ENCODE peak calls at places on chromosome 22, in six cellular contexts. One of them, this sample, is unnamed.
A peak's percentile ranks its signal among the peaks of the same experiment; 100 is the strongest.

GRCh38 chr22:29216011-29216872 is 10.5 kb downstream of the EMID1 start:
- DNase-seq in aorta: peak; percentile 36
- DNase-seq in ascending aorta: peak; percentile 45
- DNase-seq in body of pancreas: no peak
- DNase-seq in cardiac muscle cell: no peak
- DNase-seq in A549: no peak
- DNase-seq in this sample: no peak

GRCh38 chr22:42820075-42820763 is 36.9 kb downstream of the ARFGAP3 start:
- DNase-seq in aorta: no peak
- DNase-seq in ascending aorta: peak; percentile 27
- DNase-seq in body of pancreas: no peak
- DNase-seq in cardiac muscle cell: peak; percentile 32
- DNase-seq in A549: no peak
- DNase-seq in this sample: peak; percentile 43

GRCh38 chr22:42439021-42439420 is 6.8 kb upstream of the NFAM1 start:
- DNase-seq in aorta: no peak
- DNase-seq in ascending aorta: no peak
- DNase-seq in body of pancreas: no peak
- DNase-seq in cardiac muscle cell: no peak
- DNase-seq in A549: no peak
- DNase-seq in this sample: peak; percentile 57

GRCh38 chr22:44975444-44976262 is 34.2 kb downstream of the PHF21B start:
- DNase-seq in aorta: peak; percentile 73
- DNase-seq in ascending aorta: no peak
- DNase-seq in body of pancreas: peak; percentile 51
- DNase-seq in cardiac muscle cell: peak; percentile 88
- DNase-seq in A549: peak; percentile 74
- DNase-seq in this sample: peak; percentile 91

GRCh38 chr22:19115628-19116027 is 6.6 kb downstream of the DGCR2 start:
- DNase-seq in aorta: no peak
- DNase-seq in ascending aorta: no peak
- DNase-seq in body of pancreas: peak; percentile 11
- DNase-seq in cardiac muscle cell: no peak
- DNase-seq in A549: no peak
- DNase-seq in this sample: no peak

GRCh38 chr22:23147632-23148387 is 2.5 kb downstream of the RAB36 start:
- DNase-seq in aorta: no peak
- DNase-seq in ascending aorta: no peak
- DNase-seq in body of pancreas: peak; percentile 50
- DNase-seq in cardiac muscle cell: peak; percentile 92
- DNase-seq in A549: no peak
- DNase-seq in this sample: no peak

GRCh38 chr22:44928711-44929347 is 81.0 kb downstream of the PHF21B start:
- DNase-seq in aorta: peak; percentile 28
- DNase-seq in ascending aorta: no peak
- DNase-seq in body of pancreas: no peak
- DNase-seq in cardiac muscle cell: no peak
- DNase-seq in A549: no peak
- DNase-seq in this sample: no peak

GRCh38 chr22:28186641-28187040 is 267.6 kb upstream of the PITPNB start:
- DNase-seq in aorta: no peak
- DNase-seq in ascending aorta: no peak
- DNase-seq in body of pancreas: no peak
- DNase-seq in cardiac muscle cell: no peak
- DNase-seq in A549: no peak
- DNase-seq in this sample: no peak

GRCh38 chr22:20044495-20045151 is 23.7 kb downstream of the TANGO2 start:
- DNase-seq in aorta: no peak
- DNase-seq in ascending aorta: no peak
- DNase-seq in body of pancreas: no peak
- DNase-seq in cardiac muscle cell: no peak
- DNase-seq in A549: no peak
- DNase-seq in this sample: no peak

GRCh38 chr22:20354238-20354975 is 34.5 kb upstream of the DGCR6L start:
- DNase-seq in aorta: no peak
- DNase-seq in ascending aorta: no peak
- DNase-seq in body of pancreas: no peak
- DNase-seq in cardiac muscle cell: no peak
- DNase-seq in A549: no peak
- DNase-seq in this sample: no peak

GRCh38 chr22:26589367-26589844 is 526 bp downstream of the TPST2 start:
- DNase-seq in aorta: peak; percentile 59
- DNase-seq in ascending aorta: peak; percentile 71
- DNase-seq in body of pancreas: peak; percentile 56
- DNase-seq in cardiac muscle cell: peak; percentile 24
- DNase-seq in A549: peak; percentile 20
- DNase-seq in this sample: peak; percentile 18

GRCh38 chr22:21657361-21658118 is 8.3 kb upstream of the PPIL2 start:
- DNase-seq in aorta: peak; percentile 75
- DNase-seq in ascending aorta: peak; percentile 79
- DNase-seq in body of pancreas: peak; percentile 86
- DNase-seq in cardiac muscle cell: peak; percentile 15
- DNase-seq in A549: peak; percentile 52
- DNase-seq in this sample: peak; percentile 85

GRCh38 chr22:17772249-17772962 is 1.9 kb downstream of the BID start:
- DNase-seq in aorta: no peak
- DNase-seq in ascending aorta: no peak
- DNase-seq in body of pancreas: peak; percentile 12
- DNase-seq in cardiac muscle cell: no peak
- DNase-seq in A549: no peak
- DNase-seq in this sample: no peak

GRCh38 chr22:22355233-22355834 is 110.7 kb downstream of the VPREB1 start:
- DNase-seq in aorta: no peak
- DNase-seq in ascending aorta: no peak
- DNase-seq in body of pancreas: no peak
- DNase-seq in cardiac muscle cell: no peak
- DNase-seq in A549: no peak
- DNase-seq in this sample: no peak

GRCh38 chr22:42286205-42286604 is 15.8 kb upstream of the TCF20 start:
- DNase-seq in aorta: no peak
- DNase-seq in ascending aorta: no peak
- DNase-seq in body of pancreas: no peak
- DNase-seq in cardiac muscle cell: no peak
- DNase-seq in A549: no peak
- DNase-seq in this sample: no peak

GRCh38 chr22:21754523-21755128 is 19.0 kb upstream of the YPEL1 start:
- DNase-seq in aorta: peak; percentile 52
- DNase-seq in ascending aorta: no peak
- DNase-seq in body of pancreas: no peak
- DNase-seq in cardiac muscle cell: peak; percentile 58
- DNase-seq in A549: no peak
- DNase-seq in this sample: no peak

GRCh38 chr22:43376765-43377485 is 33.8 kb upstream of the SCUBE1 start:
- DNase-seq in aorta: no peak
- DNase-seq in ascending aorta: no peak
- DNase-seq in body of pancreas: peak; percentile 51
- DNase-seq in cardiac muscle cell: peak; percentile 25
- DNase-seq in A549: no peak
- DNase-seq in this sample: no peak

GRCh38 chr22:20155330-20156041 is 4.6 kb upstream of the CCDC188 start:
- DNase-seq in aorta: no peak
- DNase-seq in ascending aorta: no peak
- DNase-seq in body of pancreas: peak; percentile 38
- DNase-seq in cardiac muscle cell: peak; percentile 24
- DNase-seq in A549: no peak
- DNase-seq in this sample: peak; percentile 28

GRCh38 chr22:22855617-22856308 is 31.9 kb upstream of the IGLL5 start:
- DNase-seq in aorta: no peak
- DNase-seq in ascending aorta: no peak
- DNase-seq in body of pancreas: no peak
- DNase-seq in cardiac muscle cell: peak; percentile 13
- DNase-seq in A549: no peak
- DNase-seq in this sample: peak; percentile 45

GRCh38 chr22:22849640-22850610 is 37.7 kb upstream of the IGLL5 start:
- DNase-seq in aorta: no peak
- DNase-seq in ascending aorta: no peak
- DNase-seq in body of pancreas: no peak
- DNase-seq in cardiac muscle cell: no peak
- DNase-seq in A549: no peak
- DNase-seq in this sample: no peak

GRCh38 chr22:43890901-43891331 is 897 bp downstream of the PNPLA5 start:
- DNase-seq in aorta: peak; percentile 38
- DNase-seq in ascending aorta: no peak
- DNase-seq in body of pancreas: no peak
- DNase-seq in cardiac muscle cell: no peak
- DNase-seq in A549: no peak
- DNase-seq in this sample: no peak

GRCh38 chr22:40651563-40652501 is 15.3 kb upstream of the MRTFA start:
- DNase-seq in aorta: peak; percentile 98
- DNase-seq in ascending aorta: peak; percentile 99
- DNase-seq in body of pancreas: peak; percentile 94
- DNase-seq in cardiac muscle cell: peak; percentile 100
- DNase-seq in A549: peak; percentile 95
- DNase-seq in this sample: peak; percentile 98

GRCh38 chr22:30015229-30015797 is 65.0 kb upstream of the HORMAD2 start:
- DNase-seq in aorta: no peak
- DNase-seq in ascending aorta: no peak
- DNase-seq in body of pancreas: no peak
- DNase-seq in cardiac muscle cell: no peak
- DNase-seq in A549: no peak
- DNase-seq in this sample: no peak

GRCh38 chr22:27749597-27750225 is 51.8 kb downstream of the MN1 start:
- DNase-seq in aorta: peak; percentile 62
- DNase-seq in ascending aorta: peak; percentile 67
- DNase-seq in body of pancreas: no peak
- DNase-seq in cardiac muscle cell: peak; percentile 69
- DNase-seq in A549: no peak
- DNase-seq in this sample: no peak

GRCh38 chr22:26479043-26479791 is 4.4 kb downstream of the HPS4 start:
- DNase-seq in aorta: no peak
- DNase-seq in ascending aorta: no peak
- DNase-seq in body of pancreas: no peak
- DNase-seq in cardiac muscle cell: no peak
- DNase-seq in A549: no peak
- DNase-seq in this sample: peak; percentile 42

GRCh38 chr22:19843107-19843856 is 11.4 kb downstream of the GNB1L start:
- DNase-seq in aorta: no peak
- DNase-seq in ascending aorta: no peak
- DNase-seq in body of pancreas: no peak
- DNase-seq in cardiac muscle cell: no peak
- DNase-seq in A549: no peak
- DNase-seq in this sample: no peak

GRCh38 chr22:22368516-22368915 is 123.9 kb downstream of the VPREB1 start:
- DNase-seq in aorta: no peak
- DNase-seq in ascending aorta: no peak
- DNase-seq in body of pancreas: no peak
- DNase-seq in cardiac muscle cell: no peak
- DNase-seq in A549: no peak
- DNase-seq in this sample: no peak

DNA sequence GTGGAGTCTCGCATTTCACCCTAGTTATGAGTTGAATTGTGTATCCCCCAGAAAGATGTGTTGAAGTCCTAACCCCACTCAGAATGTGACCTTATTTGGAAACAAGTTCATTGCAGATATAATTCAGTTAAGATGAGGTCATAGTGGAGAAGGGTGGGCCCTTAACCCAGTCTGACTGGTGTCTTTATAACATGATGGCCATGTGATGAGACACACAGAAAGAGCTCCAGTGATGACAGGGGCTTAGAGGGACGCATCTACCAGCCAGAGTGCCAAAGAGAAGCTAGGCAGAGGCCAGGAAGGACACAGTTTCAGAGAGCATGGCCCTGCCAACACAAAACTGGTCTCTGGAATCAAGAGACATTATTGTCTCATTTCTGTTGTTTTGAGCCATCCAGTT is 50.3 kb downstream of the LARGE1 start:
- DNase-seq in aorta: no peak
- DNase-seq in ascending aorta: no peak
- DNase-seq in body of pancreas: no peak
- DNase-seq in cardiac muscle cell: no peak
- DNase-seq in A549: peak; percentile 2
- DNase-seq in this sample: no peak
- H3K27ac ChIP-seq in aorta: peak overlapping the region; percentile 74
- H3K27ac ChIP-seq in ascending aorta: peak overlapping the region; percentile 87
- H3K27ac ChIP-seq in body of pancreas: no peak overlapping the region
- H3K27ac ChIP-seq in cardiac muscle cell: no peak overlapping the region
- H3K27ac ChIP-seq in A549: no peak overlapping the region
- H3K27ac ChIP-seq in this sample: no peak overlapping the region

GRCh38 chr22:50548046-50548912 is 2.6 kb downstream of the KLHDC7B start:
- DNase-seq in aorta: peak; percentile 52
- DNase-seq in ascending aorta: no peak
- DNase-seq in body of pancreas: no peak
- DNase-seq in cardiac muscle cell: no peak
- DNase-seq in A549: no peak
- DNase-seq in this sample: no peak
- H3K27ac ChIP-seq in aorta: no peak overlapping the region
- H3K27ac ChIP-seq in ascending aorta: no peak overlapping the region
- H3K27ac ChIP-seq in body of pancreas: no peak overlapping the region
- H3K27ac ChIP-seq in cardiac muscle cell: no peak overlapping the region
- H3K27ac ChIP-seq in A549: no peak overlapping the region
- H3K27ac ChIP-seq in this sample: no peak overlapping the region

GRCh38 chr22:37079668-37080171 is 28.2 kb downstream of the KCTD17 start:
- DNase-seq in aorta: peak; percentile 73
- DNase-seq in ascending aorta: no peak
- DNase-seq in body of pancreas: no peak
- DNase-seq in cardiac muscle cell: peak; percentile 61
- DNase-seq in A549: no peak
- DNase-seq in this sample: peak; percentile 20

GRCh38 chr22:37079158-37079557 is 27.6 kb downstream of the KCTD17 start:
- DNase-seq in aorta: no peak
- DNase-seq in ascending aorta: no peak
- DNase-seq in body of pancreas: no peak
- DNase-seq in cardiac muscle cell: no peak
- DNase-seq in A549: no peak
- DNase-seq in this sample: no peak

GRCh38 chr22:37082251-37082650 is 27.3 kb downstream of the TMPRSS6 start:
- DNase-seq in aorta: no peak
- DNase-seq in ascending aorta: no peak
- DNase-seq in body of pancreas: no peak
- DNase-seq in cardiac muscle cell: no peak
- DNase-seq in A549: no peak
- DNase-seq in this sample: no peak

GRCh38 chr22:37080838-37081237 is 28.7 kb downstream of the TMPRSS6 start:
- DNase-seq in aorta: no peak
- DNase-seq in ascending aorta: no peak
- DNase-seq in body of pancreas: no peak
- DNase-seq in cardiac muscle cell: no peak
- DNase-seq in A549: no peak
- DNase-seq in this sample: no peak

DNA sequence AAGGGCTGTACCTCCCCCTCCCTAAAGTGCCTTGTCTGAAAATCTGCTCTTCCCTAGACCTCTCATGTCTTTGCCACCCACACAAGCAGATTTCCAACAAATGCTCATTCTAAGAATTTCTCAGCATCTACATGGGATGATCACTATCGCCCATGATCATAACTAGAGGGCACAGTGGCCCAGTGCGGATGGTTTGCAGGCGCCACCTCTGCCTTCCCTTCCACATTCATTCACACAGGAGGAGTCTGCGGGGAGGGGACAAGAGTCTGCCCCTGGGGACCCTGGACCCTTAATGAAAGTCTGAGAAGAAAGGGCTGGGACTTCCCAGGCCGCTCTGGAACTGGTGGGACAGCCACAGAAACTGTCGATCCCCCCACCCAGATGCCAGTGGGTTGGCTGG is 28.9 kb downstream of the KCTD17 start:
- DNase-seq in aorta: no peak
- DNase-seq in ascending aorta: no peak
- DNase-seq in body of pancreas: no peak
- DNase-seq in cardiac muscle cell: no peak
- DNase-seq in A549: no peak
- DNase-seq in this sample: no peak
- H3K27ac ChIP-seq in aorta: no peak overlapping the region
- H3K27ac ChIP-seq in ascending aorta: no peak overlapping the region
- H3K27ac ChIP-seq in body of pancreas: no peak overlapping the region
- H3K27ac ChIP-seq in cardiac muscle cell: no peak overlapping the region
- H3K27ac ChIP-seq in A549: no peak overlapping the region
- H3K27ac ChIP-seq in this sample: no peak overlapping the region

GRCh38 chr22:47591016-47591415 is 828.6 kb downstream of the TBC1D22A start:
- DNase-seq in aorta: no peak
- DNase-seq in ascending aorta: peak; percentile 28
- DNase-seq in body of pancreas: no peak
- DNase-seq in cardiac muscle cell: no peak
- DNase-seq in A549: no peak
- DNase-seq in this sample: no peak
- H3K27ac ChIP-seq in aorta: no peak overlapping the region
- H3K27ac ChIP-seq in ascending aorta: no peak overlapping the region
- H3K27ac ChIP-seq in body of pancreas: no peak overlapping the region
- H3K27ac ChIP-seq in cardiac muscle cell: no peak overlapping the region
- H3K27ac ChIP-seq in A549: no peak overlapping the region
- H3K27ac ChIP-seq in this sample: no peak overlapping the region